ENCODE peak calls at places on chromosomes 2 and 18, in seven cellular contexts. Z is effector memory CD4-positive, alpha-beta T cell; Y is heart left ventricle; B is NCI-H1105; F is heart right ventricle; H is sigmoid colon; M is CD8-positive, alpha-beta T cell. A is an unnamed sample.
A peak's percentile ranks its signal among the peaks of the same experiment; 100 is the strongest.

GRCh38 chr2:153986488-153987229 is 114.9 kb downstream of the GALNT13 start:
- DNase-seq in F (no peak), Z (no peak), H (no peak), B (no peak), M (no peak), Y (no peak), A (no peak)

GRCh38 chr2:71703981-71704545 is 250.7 kb downstream of the DYSF start:
- DNase-seq in Z (no peak), M (no peak), H (no peak), F (no peak), B (no peak), Y (no peak), A (no peak)

GRCh38 chr2:98473995-98474780 is 29.5 kb downstream of the INPP4A start:
- DNase-seq in Y (no peak), H (peak; percentile 58), M (no peak), B (no peak), Z (no peak), F (no peak), A (no peak)

GRCh38 chr18:48902856-48903601 is 47.7 kb downstream of the SMAD7 start:
- DNase-seq in Z (no peak), M (no peak), H (peak; percentile 70), F (peak; percentile 71), B (no peak), Y (peak; percentile 69), A (no peak)

GRCh38 chr18:68623342-68623741 is 91.6 kb downstream of the TMX3 start:
- DNase-seq in Z (no peak), M (no peak), H (peak; percentile 66), F (no peak), Y (no peak), B (peak; percentile 48), A (peak; percentile 42)

GRCh38 chr2:47072728-47073191 is 82.3 kb downstream of the STPG4 start:
- DNase-seq in Y (peak; percentile 68), H (no peak), B (no peak), Z (no peak), F (peak; percentile 60), M (no peak), A (no peak)

GRCh38 chr18:1928711-1929110 is 642.6 kb downstream of the METTL4 start:
- DNase-seq in B (no peak), Y (no peak), F (no peak), M (no peak), H (no peak), Z (no peak), A (no peak)

GRCh38 chr18:73742959-73743358 is 404.7 kb downstream of the FBXO15 start:
- DNase-seq in B (no peak), H (no peak), F (no peak), Y (no peak), Z (no peak), M (no peak), A (no peak)

GRCh38 chr2:236608308-236608564 is 38.6 kb downstream of the ACKR3 start:
- DNase-seq in B (no peak), Z (no peak), H (no peak), F (no peak), M (no peak), Y (no peak), A (no peak)

GRCh38 chr2:58976374-58977055 is 735.4 kb upstream of the FANCL start:
- DNase-seq in Y (no peak), Z (no peak), B (no peak), M (no peak), F (no peak), H (no peak), A (peak; percentile 27)

GRCh38 chr2:18856766-18857165 is 267.4 kb upstream of the NT5C1B start:
- DNase-seq in H (no peak), F (no peak), M (no peak), B (no peak), Z (no peak), Y (no peak), A (no peak)

GRCh38 chr2:190534310-190535118 is at the start of gene NEMP2:
- DNase-seq in F (peak; percentile 87), H (peak; percentile 83), Z (peak; percentile 73), Y (peak; percentile 85), M (peak; percentile 81), B (peak; percentile 83), A (peak; percentile 67)

GRCh38 chr18:62982600-62983251 is 267.4 kb downstream of the PHLPP1 start:
- DNase-seq in M (peak; percentile 44), Y (peak; percentile 60), H (peak; percentile 79), F (no peak), Z (peak; percentile 27), B (peak; percentile 49), A (peak; percentile 50)